ENCODE peak calls at places on chromosomes 3 and 15, in ten cellular contexts. L is HS-5; J is kidney tubule cell; X is choroid plexus epithelial cell; N is T-helper 9 cell; C is stimulated activated CD8-positive, alpha-beta memory T cell treated with anti-CD3 and anti-CD28 coated beads, Interleukin-7, amount 100 ng/mL, for 1 hour; E is AG09319; F is IMR-90; D is SK-N-SH; W is erythroblast. K is an unnamed sample.
A peak's percentile ranks its signal among the peaks of the same experiment; 100 is the strongest.

GRCh38 chr3:161412117-161412516 is 40.8 kb upstream of the SPTSSB start:
- DNase-seq in E (no peak), J (no peak), D (no peak), X (no peak), W (no peak), N (no peak), F (no peak), L (no peak), C (no peak), K (no peak)

GRCh38 chr3:23991236-23992050 is 46.4 kb downstream of the NR1D2 start:
- DNase-seq in X (peak; percentile 29), F (peak; percentile 24), E (no peak), D (peak; percentile 69), L (no peak), C (no peak), J (no peak), W (no peak), N (no peak), K (no peak)

GRCh38 chr3:124497487-124497886 is 232.8 kb upstream of the UMPS start:
- DNase-seq in C (no peak), J (no peak), L (no peak), X (no peak), N (no peak), F (no peak), E (no peak), W (no peak), D (no peak), K (no peak)

GRCh38 chr3:29822051-29822450 is 541.2 kb downstream of the RBMS3 start:
- DNase-seq in L (peak; percentile 33), J (peak; percentile 73), D (no peak), X (peak; percentile 26), W (no peak), F (peak; percentile 86), N (no peak), C (no peak), E (no peak), K (no peak)

GRCh38 chr15:73782339-73782979 is 29.3 kb upstream of the INSYN1 start:
- DNase-seq in D (no peak), L (no peak), N (no peak), E (no peak), J (no peak), C (no peak), F (no peak), X (no peak), W (no peak), K (no peak)

GRCh38 chr3:123129052-123129451 is 62.2 kb downstream of the PDIA5 start:
- DNase-seq in X (no peak), L (no peak), C (no peak), W (no peak), D (no peak), E (no peak), F (no peak), N (no peak), J (no peak), K (no peak)

GRCh38 chr3:25155696-25156471 is 272.2 kb upstream of the RARB start:
- DNase-seq in F (no peak), D (peak; percentile 54), E (no peak), L (no peak), J (peak; percentile 48), X (peak; percentile 34), C (no peak), N (no peak), W (no peak), K (no peak)

GRCh38 chr3:135908225-135908624 is 57.3 kb upstream of the PPP2R3A start:
- DNase-seq in W (no peak), J (peak; percentile 54), C (no peak), E (no peak), X (no peak), F (peak; percentile 33), L (no peak), N (no peak), D (no peak), K (peak; percentile 10)

GRCh38 chr15:98547741-98548166 is 100.6 kb upstream of the IGF1R start:
- DNase-seq in E (no peak), X (peak; percentile 28), J (no peak), D (no peak), F (no peak), W (no peak), L (no peak), C (no peak), N (no peak), K (no peak)

K was measured in HCT116.